ENCODE peak calls at places on chromosomes 12 and 14, in five cellular contexts. One of them, this sample, is unnamed.

GRCh38 chr14:53516261-53516774 is 363.2 kb upstream of the DDHD1 start:
- DNase-seq in stomach: no peak
- DNase-seq in IMR-90: peak; percentile 96
- DNase-seq in gastrocnemius medialis: no peak
- DNase-seq in naive thymus-derived CD4-positive, alpha-beta T cell: no peak
- DNase-seq in this sample: no peak

GRCh38 chr14:95288672-95289322 is 30.9 kb downstream of the CLMN start:
- DNase-seq in stomach: no peak
- DNase-seq in IMR-90: no peak
- DNase-seq in gastrocnemius medialis: no peak
- DNase-seq in naive thymus-derived CD4-positive, alpha-beta T cell: no peak
- DNase-seq in this sample: no peak

GRCh38 chr14:100278702-100279101 is 27.5 kb downstream of the SLC25A29 start:
- DNase-seq in stomach: no peak
- DNase-seq in IMR-90: peak; percentile 67
- DNase-seq in gastrocnemius medialis: no peak
- DNase-seq in naive thymus-derived CD4-positive, alpha-beta T cell: no peak
- DNase-seq in this sample: no peak

GRCh38 chr12:12784911-12785814 is at the start of gene APOLD1:
- DNase-seq in stomach: no peak
- DNase-seq in IMR-90: no peak
- DNase-seq in gastrocnemius medialis: peak; percentile 51
- DNase-seq in naive thymus-derived CD4-positive, alpha-beta T cell: no peak
- DNase-seq in this sample: no peak

GRCh38 chr14:69877492-69877891 is 1.7 kb upstream of the SMOC1 start:
- DNase-seq in stomach: no peak
- DNase-seq in IMR-90: peak; percentile 74
- DNase-seq in gastrocnemius medialis: no peak
- DNase-seq in naive thymus-derived CD4-positive, alpha-beta T cell: no peak
- DNase-seq in this sample: no peak

GRCh38 chr14:95494456-95494855 is 22.0 kb downstream of the SYNE3 start:
- DNase-seq in stomach: no peak
- DNase-seq in IMR-90: no peak
- DNase-seq in gastrocnemius medialis: no peak
- DNase-seq in naive thymus-derived CD4-positive, alpha-beta T cell: no peak
- DNase-seq in this sample: no peak

GRCh38 chr14:84454114-84454513 is 1075.8 kb upstream of the FLRT2 start:
- DNase-seq in stomach: no peak
- DNase-seq in IMR-90: no peak
- DNase-seq in gastrocnemius medialis: no peak
- DNase-seq in naive thymus-derived CD4-positive, alpha-beta T cell: no peak
- DNase-seq in this sample: no peak

GRCh38 chr14:100022772-100023451 is 42.3 kb upstream of the EVL start:
- DNase-seq in stomach: no peak
- DNase-seq in IMR-90: peak; percentile 59
- DNase-seq in gastrocnemius medialis: peak; percentile 87
- DNase-seq in naive thymus-derived CD4-positive, alpha-beta T cell: no peak
- DNase-seq in this sample: peak; percentile 80

GRCh38 chr14:99327050-99327449 is 55.1 kb upstream of the BCL11B start:
- DNase-seq in stomach: no peak
- DNase-seq in IMR-90: no peak
- DNase-seq in gastrocnemius medialis: no peak
- DNase-seq in naive thymus-derived CD4-positive, alpha-beta T cell: no peak
- DNase-seq in this sample: no peak

GRCh38 chr12:14138495-14138894 is 157.1 kb upstream of the GRIN2B start:
- DNase-seq in stomach: no peak
- DNase-seq in IMR-90: no peak
- DNase-seq in gastrocnemius medialis: no peak
- DNase-seq in naive thymus-derived CD4-positive, alpha-beta T cell: no peak
- DNase-seq in this sample: no peak

GRCh38 chr14:99575043-99576023 is 28.7 kb downstream of the CCDC85C start:
- DNase-seq in stomach: peak; percentile 90
- DNase-seq in IMR-90: peak; percentile 19
- DNase-seq in gastrocnemius medialis: no peak
- DNase-seq in naive thymus-derived CD4-positive, alpha-beta T cell: no peak
- DNase-seq in this sample: no peak

GRCh38 chr12:4779749-4780148 is 59.5 kb downstream of the GALNT8 start:
- DNase-seq in stomach: no peak
- DNase-seq in IMR-90: no peak
- DNase-seq in gastrocnemius medialis: no peak
- DNase-seq in naive thymus-derived CD4-positive, alpha-beta T cell: no peak
- DNase-seq in this sample: no peak

DNA sequence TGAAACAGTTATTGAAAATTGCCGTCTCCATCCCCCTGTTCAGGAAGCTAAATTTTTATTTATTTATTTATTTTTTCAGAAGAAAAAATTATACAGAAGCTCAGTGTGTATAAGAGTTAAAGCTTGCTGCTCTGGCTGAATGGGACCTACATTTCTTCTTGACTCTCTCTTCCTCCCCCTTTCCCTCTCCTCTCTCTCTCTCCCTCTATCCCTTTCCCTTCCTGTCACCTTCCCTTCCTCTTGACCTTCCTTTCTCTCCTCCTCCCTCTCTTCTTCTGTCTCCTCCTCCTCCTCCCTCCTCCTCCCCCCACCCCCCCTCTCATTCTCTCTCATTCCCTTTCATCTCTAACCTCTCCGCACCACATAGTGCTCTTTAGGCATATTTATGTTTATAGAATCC is 39.1 kb downstream of the APAF1 start:
- DNase-seq in stomach: no peak
- DNase-seq in IMR-90: no peak
- DNase-seq in gastrocnemius medialis: no peak
- DNase-seq in naive thymus-derived CD4-positive, alpha-beta T cell: no peak
- DNase-seq in this sample: no peak
- H3K36me3 ChIP-seq in stomach: peaks cover 21% of the 10 kb centered on the region
- H3K36me3 ChIP-seq in IMR-90: peaks cover 33% of the 10 kb centered on the region
- H3K36me3 ChIP-seq in gastrocnemius medialis: peaks cover 3% of the 10 kb centered on the region
- H3K36me3 ChIP-seq in naive thymus-derived CD4-positive, alpha-beta T cell: peaks cover 77% of the 10 kb centered on the region
- H3K36me3 ChIP-seq in this sample: peaks cover 9% of the 10 kb centered on the region

GRCh38 chr12:121812921-121813896 is 9.4 kb downstream of the SETD1B start:
- DNase-seq in stomach: peak; percentile 69
- DNase-seq in IMR-90: no peak
- DNase-seq in gastrocnemius medialis: no peak
- DNase-seq in naive thymus-derived CD4-positive, alpha-beta T cell: no peak
- DNase-seq in this sample: peak; percentile 54
- H3K36me3 ChIP-seq in stomach: peaks cover 68% of the 10 kb centered on the region
- H3K36me3 ChIP-seq in IMR-90: peaks cover 69% of the 10 kb centered on the region
- H3K36me3 ChIP-seq in gastrocnemius medialis: peaks cover 5% of the 10 kb centered on the region
- H3K36me3 ChIP-seq in naive thymus-derived CD4-positive, alpha-beta T cell: peaks cover 88% of the 10 kb centered on the region
- H3K36me3 ChIP-seq in this sample: peaks cover 74% of the 10 kb centered on the region

DNA sequence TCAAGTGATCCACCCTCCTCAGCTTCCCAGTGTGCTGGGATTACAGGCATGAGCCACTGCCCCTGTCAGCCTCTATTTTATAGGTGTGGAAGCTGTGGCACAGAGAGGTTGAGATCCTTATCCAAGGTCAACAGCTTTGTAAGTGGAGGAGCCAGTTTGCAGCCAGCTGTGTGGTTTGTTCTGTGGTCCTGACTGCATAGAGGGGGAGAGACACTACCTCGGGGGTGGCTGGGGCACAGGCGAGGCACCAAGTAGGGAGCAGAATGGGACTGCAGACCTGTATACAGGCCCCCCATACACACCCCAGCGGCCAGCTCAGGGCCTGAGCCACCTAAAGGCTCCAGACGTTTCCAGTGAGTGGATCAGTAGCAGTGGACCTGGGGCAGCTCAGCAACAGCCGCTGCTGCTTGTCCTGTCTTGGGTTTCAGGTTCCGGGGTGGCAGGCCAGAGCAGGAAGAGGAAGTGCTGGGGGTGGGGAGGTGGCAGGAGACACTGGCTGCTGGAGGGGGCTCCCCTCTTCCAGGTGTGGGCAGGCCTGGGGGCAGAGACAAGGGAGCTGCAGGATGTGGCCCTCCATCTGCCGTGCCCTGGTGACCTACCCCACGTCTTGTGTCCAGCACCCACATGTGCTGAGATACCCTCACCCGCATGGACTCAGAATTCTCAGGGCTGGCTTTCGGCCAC is 11.0 kb downstream of the ORAI1 start:
- DNase-seq in stomach: peak; percentile 40
- DNase-seq in IMR-90: no peak
- DNase-seq in gastrocnemius medialis: peak; percentile 44
- DNase-seq in naive thymus-derived CD4-positive, alpha-beta T cell: peak; percentile 53
- DNase-seq in this sample: no peak
- H3K36me3 ChIP-seq in stomach: peaks cover 10% of the 10 kb centered on the region
- H3K36me3 ChIP-seq in IMR-90: peaks cover 8% of the 10 kb centered on the region
- H3K36me3 ChIP-seq in gastrocnemius medialis: no peaks in the 10 kb centered on the region
- H3K36me3 ChIP-seq in naive thymus-derived CD4-positive, alpha-beta T cell: peaks cover 35% of the 10 kb centered on the region
- H3K36me3 ChIP-seq in this sample: no peaks in the 10 kb centered on the region

GRCh38 chr14:25055005-25055404 is 5.1 kb upstream of the STXBP6 start:
- DNase-seq in stomach: no peak
- DNase-seq in IMR-90: no peak
- DNase-seq in gastrocnemius medialis: no peak
- DNase-seq in naive thymus-derived CD4-positive, alpha-beta T cell: no peak
- DNase-seq in this sample: no peak
- H3K36me3 ChIP-seq in stomach: no peaks in the 10 kb centered on the region
- H3K36me3 ChIP-seq in IMR-90: no peaks in the 10 kb centered on the region
- H3K36me3 ChIP-seq in gastrocnemius medialis: no peaks in the 10 kb centered on the region
- H3K36me3 ChIP-seq in naive thymus-derived CD4-positive, alpha-beta T cell: no peaks in the 10 kb centered on the region
- H3K36me3 ChIP-seq in this sample: no peaks in the 10 kb centered on the region

GRCh38 chr12:106845910-106846309 is 71.4 kb downstream of the RIC8B start:
- DNase-seq in stomach: no peak
- DNase-seq in IMR-90: no peak
- DNase-seq in gastrocnemius medialis: no peak
- DNase-seq in naive thymus-derived CD4-positive, alpha-beta T cell: no peak
- DNase-seq in this sample: no peak
- H3K36me3 ChIP-seq in stomach: peaks cover 7% of the 10 kb centered on the region
- H3K36me3 ChIP-seq in IMR-90: peaks cover 3% of the 10 kb centered on the region
- H3K36me3 ChIP-seq in gastrocnemius medialis: no peaks in the 10 kb centered on the region
- H3K36me3 ChIP-seq in naive thymus-derived CD4-positive, alpha-beta T cell: peaks cover 13% of the 10 kb centered on the region
- H3K36me3 ChIP-seq in this sample: peaks cover 45% of the 10 kb centered on the region

GRCh38 chr12:47791351-47791746 is 18.3 kb downstream of the SLC48A1 start:
- DNase-seq in stomach: no peak
- DNase-seq in IMR-90: no peak
- DNase-seq in gastrocnemius medialis: no peak
- DNase-seq in naive thymus-derived CD4-positive, alpha-beta T cell: no peak
- DNase-seq in this sample: peak; percentile 43
- H3K36me3 ChIP-seq in stomach: peaks cover 87% of the 10 kb centered on the region
- H3K36me3 ChIP-seq in IMR-90: peaks cover 84% of the 10 kb centered on the region
- H3K36me3 ChIP-seq in gastrocnemius medialis: no peaks in the 10 kb centered on the region
- H3K36me3 ChIP-seq in naive thymus-derived CD4-positive, alpha-beta T cell: peaks cover 100% of the 10 kb centered on the region
- H3K36me3 ChIP-seq in this sample: peaks cover 91% of the 10 kb centered on the region

This sample was measured in psoas muscle.